ENCODE peak calls at places on chromosomes 5 and 9, in eight cellular contexts. One of them, this sample, is unnamed.

GRCh38 chr9:91758491-91758981 is 191.5 kb downstream of the ROR2 start:
- DNase-seq in HepG2: peak
- DNase-seq in GM12892: peak
- DNase-seq in breast epithelium: no peak
- DNase-seq in endothelial cell of umbilical vein: peak
- DNase-seq in stomach: peak
- DNase-seq in H1: peak
- DNase-seq in sigmoid colon: peak
- DNase-seq in this sample: peak

GRCh38 chr9:130220351-130220750 is 45.2 kb upstream of the HMCN2 start:
- DNase-seq in GM12892: no peak
- DNase-seq in breast epithelium: no peak
- DNase-seq in HepG2: no peak
- DNase-seq in H1: no peak
- DNase-seq in sigmoid colon: no peak
- DNase-seq in endothelial cell of umbilical vein: no peak
- DNase-seq in stomach: no peak
- DNase-seq in this sample: peak

GRCh38 chr9:110650261-110650660 is 18.3 kb upstream of the MUSK start:
- DNase-seq in breast epithelium: no peak
- DNase-seq in sigmoid colon: peak
- DNase-seq in endothelial cell of umbilical vein: no peak
- DNase-seq in GM12892: no peak
- DNase-seq in stomach: no peak
- DNase-seq in HepG2: no peak
- DNase-seq in H1: no peak
- DNase-seq in this sample: no peak

GRCh38 chr9:14749738-14750137 is 27.2 kb upstream of the CER1 start:
- DNase-seq in H1: no peak
- DNase-seq in sigmoid colon: no peak
- DNase-seq in HepG2: no peak
- DNase-seq in breast epithelium: no peak
- DNase-seq in GM12892: no peak
- DNase-seq in stomach: no peak
- DNase-seq in endothelial cell of umbilical vein: no peak
- DNase-seq in this sample: peak

GRCh38 chr9:134575103-134575816 is 66.3 kb upstream of the COL5A1 start:
- DNase-seq in HepG2: no peak
- DNase-seq in sigmoid colon: no peak
- DNase-seq in stomach: peak
- DNase-seq in breast epithelium: peak
- DNase-seq in GM12892: no peak
- DNase-seq in H1: no peak
- DNase-seq in endothelial cell of umbilical vein: no peak
- DNase-seq in this sample: no peak

GRCh38 chr5:140261403-140262171 is 41.3 kb downstream of the PFDN1 start:
- DNase-seq in sigmoid colon: peak
- DNase-seq in HepG2: peak
- DNase-seq in H1: no peak
- DNase-seq in stomach: peak
- DNase-seq in endothelial cell of umbilical vein: peak
- DNase-seq in GM12892: no peak
- DNase-seq in breast epithelium: peak
- DNase-seq in this sample: no peak

GRCh38 chr9:93670208-93671029 is 94.0 kb downstream of the PHF2 start:
- DNase-seq in H1: no peak
- DNase-seq in GM12892: no peak
- DNase-seq in stomach: peak
- DNase-seq in sigmoid colon: peak
- DNase-seq in HepG2: no peak
- DNase-seq in endothelial cell of umbilical vein: no peak
- DNase-seq in breast epithelium: peak
- DNase-seq in this sample: no peak

GRCh38 chr9:123715258-123715657 is 214.7 kb downstream of the DENND1A start:
- DNase-seq in HepG2: no peak
- DNase-seq in H1: no peak
- DNase-seq in stomach: no peak
- DNase-seq in sigmoid colon: no peak
- DNase-seq in GM12892: no peak
- DNase-seq in endothelial cell of umbilical vein: no peak
- DNase-seq in breast epithelium: no peak
- DNase-seq in this sample: no peak

GRCh38 chr5:131740477-131740876 is 56.3 kb downstream of the FNIP1 start:
- DNase-seq in H1: no peak
- DNase-seq in stomach: no peak
- DNase-seq in endothelial cell of umbilical vein: no peak
- DNase-seq in GM12892: no peak
- DNase-seq in HepG2: no peak
- DNase-seq in sigmoid colon: no peak
- DNase-seq in breast epithelium: no peak
- DNase-seq in this sample: no peak

GRCh38 chr9:71446499-71447411 is 321.6 kb downstream of the CEMIP2 start:
- DNase-seq in stomach: peak
- DNase-seq in HepG2: peak
- DNase-seq in GM12892: peak
- DNase-seq in breast epithelium: no peak
- DNase-seq in endothelial cell of umbilical vein: peak
- DNase-seq in sigmoid colon: no peak
- DNase-seq in H1: peak
- DNase-seq in this sample: peak

GRCh38 chr9:131500377-131500776 is 2.3 kb upstream of the POMT1 start:
- DNase-seq in sigmoid colon: no peak
- DNase-seq in stomach: no peak
- DNase-seq in HepG2: no peak
- DNase-seq in H1: no peak
- DNase-seq in breast epithelium: no peak
- DNase-seq in endothelial cell of umbilical vein: no peak
- DNase-seq in GM12892: no peak
- DNase-seq in this sample: no peak

GRCh38 chr5:174505621-174506020 is 218.8 kb upstream of the MSX2 start:
- DNase-seq in GM12892: no peak
- DNase-seq in breast epithelium: no peak
- DNase-seq in HepG2: no peak
- DNase-seq in sigmoid colon: no peak
- DNase-seq in stomach: no peak
- DNase-seq in endothelial cell of umbilical vein: no peak
- DNase-seq in H1: no peak
- DNase-seq in this sample: no peak

GRCh38 chr9:109329274-109330258 is 8.7 kb upstream of the EPB41L4B start:
- DNase-seq in endothelial cell of umbilical vein: no peak
- DNase-seq in GM12892: no peak
- DNase-seq in H1: no peak
- DNase-seq in stomach: peak
- DNase-seq in breast epithelium: peak
- DNase-seq in sigmoid colon: peak
- DNase-seq in HepG2: peak
- DNase-seq in this sample: peak

GRCh38 chr9:124220551-124221451 is 36.9 kb upstream of the NEK6 start:
- DNase-seq in breast epithelium: no peak
- DNase-seq in H1: no peak
- DNase-seq in HepG2: peak
- DNase-seq in GM12892: no peak
- DNase-seq in endothelial cell of umbilical vein: peak
- DNase-seq in stomach: peak
- DNase-seq in sigmoid colon: peak
- DNase-seq in this sample: no peak

GRCh38 chr5:3854069-3854741 is 258.6 kb downstream of the IRX1 start:
- DNase-seq in H1: no peak
- DNase-seq in sigmoid colon: no peak
- DNase-seq in stomach: no peak
- DNase-seq in endothelial cell of umbilical vein: no peak
- DNase-seq in HepG2: no peak
- DNase-seq in breast epithelium: no peak
- DNase-seq in GM12892: no peak
- DNase-seq in this sample: no peak

GRCh38 chr9:37408933-37409710 is 13.4 kb upstream of the GRHPR start:
- DNase-seq in HepG2: no peak
- DNase-seq in H1: no peak
- DNase-seq in breast epithelium: no peak
- DNase-seq in stomach: no peak
- DNase-seq in sigmoid colon: no peak
- DNase-seq in endothelial cell of umbilical vein: no peak
- DNase-seq in GM12892: peak
- DNase-seq in this sample: no peak

GRCh38 chr5:54135042-54135441 is 175.3 kb downstream of the ARL15 start:
- DNase-seq in GM12892: no peak
- DNase-seq in H1: no peak
- DNase-seq in HepG2: no peak
- DNase-seq in stomach: no peak
- DNase-seq in endothelial cell of umbilical vein: no peak
- DNase-seq in sigmoid colon: no peak
- DNase-seq in breast epithelium: no peak
- DNase-seq in this sample: no peak

GRCh38 chr5:89904442-89904841 is 505.1 kb downstream of the CETN3 start:
- DNase-seq in stomach: no peak
- DNase-seq in GM12892: no peak
- DNase-seq in H1: no peak
- DNase-seq in HepG2: no peak
- DNase-seq in endothelial cell of umbilical vein: no peak
- DNase-seq in breast epithelium: no peak
- DNase-seq in sigmoid colon: no peak
- DNase-seq in this sample: no peak

GRCh38 chr5:44299394-44299793 is 89.8 kb downstream of the FGF10 start:
- DNase-seq in breast epithelium: no peak
- DNase-seq in HepG2: no peak
- DNase-seq in H1: no peak
- DNase-seq in endothelial cell of umbilical vein: no peak
- DNase-seq in sigmoid colon: no peak
- DNase-seq in GM12892: no peak
- DNase-seq in stomach: no peak
- DNase-seq in this sample: no peak

GRCh38 chr9:29233193-29233592 is 1659.9 kb upstream of the C9orf72 start:
- DNase-seq in stomach: no peak
- DNase-seq in endothelial cell of umbilical vein: no peak
- DNase-seq in H1: no peak
- DNase-seq in GM12892: no peak
- DNase-seq in HepG2: no peak
- DNase-seq in breast epithelium: no peak
- DNase-seq in sigmoid colon: no peak
- DNase-seq in this sample: no peak

GRCh38 chr9:29230931-29231330 is 1657.7 kb upstream of the C9orf72 start:
- DNase-seq in GM12892: no peak
- DNase-seq in breast epithelium: no peak
- DNase-seq in HepG2: no peak
- DNase-seq in stomach: no peak
- DNase-seq in H1: no peak
- DNase-seq in sigmoid colon: no peak
- DNase-seq in endothelial cell of umbilical vein: no peak
- DNase-seq in this sample: no peak
- TF ChIP-seq POLR2AphosphoS5 in GM12892: no peak
- TF ChIP-seq POLR2AphosphoS5 in breast epithelium: no peak
- TF ChIP-seq POLR2AphosphoS5 in HepG2: no peak
- TF ChIP-seq POLR2AphosphoS5 in stomach: no peak
- TF ChIP-seq POLR2AphosphoS5 in H1: no peak
- TF ChIP-seq POLR2AphosphoS5 in sigmoid colon: no peak
- TF ChIP-seq POLR2AphosphoS5 in endothelial cell of umbilical vein: no peak
- TF ChIP-seq POLR2AphosphoS5 in this sample: no peak

GRCh38 chr9:12735669-12736068 is 39.2 kb upstream of the LURAP1L start:
- DNase-seq in breast epithelium: no peak
- DNase-seq in HepG2: no peak
- DNase-seq in sigmoid colon: no peak
- DNase-seq in GM12892: no peak
- DNase-seq in H1: no peak
- DNase-seq in stomach: no peak
- DNase-seq in endothelial cell of umbilical vein: peak
- DNase-seq in this sample: no peak
- TF ChIP-seq POLR2AphosphoS5 in breast epithelium: no peak
- TF ChIP-seq POLR2AphosphoS5 in HepG2: no peak
- TF ChIP-seq POLR2AphosphoS5 in sigmoid colon: no peak
- TF ChIP-seq POLR2AphosphoS5 in GM12892: no peak
- TF ChIP-seq POLR2AphosphoS5 in H1: no peak
- TF ChIP-seq POLR2AphosphoS5 in stomach: no peak
- TF ChIP-seq POLR2AphosphoS5 in endothelial cell of umbilical vein: no peak
- TF ChIP-seq POLR2AphosphoS5 in this sample: no peak

DNA sequence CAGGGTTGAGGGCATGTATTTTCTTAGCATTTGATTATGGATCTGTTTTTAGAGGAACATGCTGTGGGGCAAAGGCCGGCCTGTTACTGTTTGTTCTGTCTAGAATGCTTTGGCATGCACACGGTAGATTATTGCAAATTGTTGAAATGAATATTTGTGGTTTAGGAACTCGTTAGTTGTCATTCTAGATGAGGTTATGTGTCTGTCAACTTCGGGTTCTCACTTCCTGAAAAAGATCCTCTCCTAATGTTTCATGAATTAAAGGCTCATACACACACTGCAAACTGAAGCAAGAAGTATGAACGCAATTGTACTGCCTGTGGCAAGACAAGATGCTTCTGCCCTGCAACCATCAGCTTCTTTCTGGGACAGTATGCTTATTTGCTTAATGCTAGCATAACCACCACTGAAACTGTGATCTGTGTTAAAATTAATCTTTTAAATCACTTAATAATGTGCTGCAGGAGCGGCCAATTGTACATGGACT is 99.6 kb downstream of the BASP1 start:
- DNase-seq in sigmoid colon: no peak
- DNase-seq in stomach: no peak
- DNase-seq in HepG2: no peak
- DNase-seq in GM12892: no peak
- DNase-seq in endothelial cell of umbilical vein: no peak
- DNase-seq in H1: no peak
- DNase-seq in breast epithelium: no peak
- DNase-seq in this sample: no peak
- TF ChIP-seq POLR2AphosphoS5 in sigmoid colon: no peak
- TF ChIP-seq POLR2AphosphoS5 in stomach: no peak
- TF ChIP-seq POLR2AphosphoS5 in HepG2: no peak
- TF ChIP-seq POLR2AphosphoS5 in GM12892: no peak
- TF ChIP-seq POLR2AphosphoS5 in endothelial cell of umbilical vein: no peak
- TF ChIP-seq POLR2AphosphoS5 in H1: no peak
- TF ChIP-seq POLR2AphosphoS5 in breast epithelium: no peak
- TF ChIP-seq POLR2AphosphoS5 in this sample: no peak

GRCh38 chr9:211557-211956 is 3.1 kb upstream of the DOCK8 start:
- DNase-seq in stomach: no peak
- DNase-seq in GM12892: no peak
- DNase-seq in sigmoid colon: peak
- DNase-seq in HepG2: no peak
- DNase-seq in endothelial cell of umbilical vein: no peak
- DNase-seq in breast epithelium: no peak
- DNase-seq in H1: no peak
- DNase-seq in this sample: no peak

GRCh38 chr9:211036-211435 is 3.6 kb upstream of the DOCK8 start:
- DNase-seq in H1: no peak
- DNase-seq in HepG2: no peak
- DNase-seq in breast epithelium: no peak
- DNase-seq in stomach: no peak
- DNase-seq in sigmoid colon: no peak
- DNase-seq in endothelial cell of umbilical vein: peak
- DNase-seq in GM12892: no peak
- DNase-seq in this sample: no peak

GRCh38 chr9:215631-216155 is 1.0 kb downstream of the DOCK8 start:
- DNase-seq in endothelial cell of umbilical vein: no peak
- DNase-seq in GM12892: no peak
- DNase-seq in breast epithelium: no peak
- DNase-seq in HepG2: no peak
- DNase-seq in stomach: no peak
- DNase-seq in H1: no peak
- DNase-seq in sigmoid colon: no peak
- DNase-seq in this sample: no peak

GRCh38 chr9:212265-212664 is 2.4 kb upstream of the DOCK8 start:
- DNase-seq in H1: no peak
- DNase-seq in GM12892: no peak
- DNase-seq in endothelial cell of umbilical vein: no peak
- DNase-seq in HepG2: no peak
- DNase-seq in stomach: no peak
- DNase-seq in sigmoid colon: no peak
- DNase-seq in breast epithelium: no peak
- DNase-seq in this sample: no peak

GRCh38 chr9:214488-215448 is at the start of gene DOCK8:
- DNase-seq in endothelial cell of umbilical vein: peak
- DNase-seq in H1: no peak
- DNase-seq in GM12892: peak
- DNase-seq in HepG2: peak
- DNase-seq in stomach: peak
- DNase-seq in sigmoid colon: peak
- DNase-seq in breast epithelium: peak
- DNase-seq in this sample: peak
- TF ChIP-seq POLR2AphosphoS5 in endothelial cell of umbilical vein: no peak
- TF ChIP-seq POLR2AphosphoS5 in H1: no peak
- TF ChIP-seq POLR2AphosphoS5 in GM12892: no peak
- TF ChIP-seq POLR2AphosphoS5 in HepG2: no peak
- TF ChIP-seq POLR2AphosphoS5 in stomach: peak
- TF ChIP-seq POLR2AphosphoS5 in sigmoid colon: no peak
- TF ChIP-seq POLR2AphosphoS5 in breast epithelium: peak
- TF ChIP-seq POLR2AphosphoS5 in this sample: no peak